ENCODE peak calls at places on chromosome 7, in nine cellular contexts. R, K, W, G, M, S, P, E and N are unnamed samples.

GRCh38 chr7:63045575-63045974 is 953.1 kb upstream of the ZNF722 start:
- DNase-seq in M (no peak), S (no peak), G (no peak), W (no peak), K (no peak), R (no peak), E (no peak), P (no peak), N (no peak)

GRCh38 chr7:887488-887820 is 11.1 kb downstream of the GET4 start:
- DNase-seq in W (no peak), R (no peak), S (no peak), G (no peak), M (peak; percentile 40), P (no peak), K (peak; percentile 11), E (no peak), N (no peak)

GRCh38 chr7:87398441-87398840 is 53.0 kb downstream of the CROT start:
- DNase-seq in M (no peak), G (no peak), P (no peak), W (peak; percentile 90), R (peak; percentile 38), S (no peak), E (peak; percentile 79), K (no peak), N (no peak)

GRCh38 chr7:156753630-156754029 is 113.1 kb downstream of the RNF32 start:
- DNase-seq in K (no peak), S (no peak), E (no peak), M (no peak), W (no peak), R (no peak), P (no peak), G (no peak), N (no peak)

GRCh38 chr7:120742370-120742769 is 115.6 kb downstream of the TSPAN12 start:
- DNase-seq in P (no peak), W (no peak), G (no peak), M (no peak), S (no peak), R (no peak), E (no peak), K (no peak), N (no peak)

GRCh38 chr7:87220734-87221215 is 1.2 kb upstream of the TMEM243 start:
- DNase-seq in P (no peak), E (no peak), G (no peak), M (no peak), S (no peak), K (no peak), R (peak; percentile 25), W (no peak), N (no peak)

GRCh38 chr7:100034871-100035510 is 14.6 kb upstream of the ZSCAN21 start:
- DNase-seq in P (no peak), M (no peak), K (no peak), S (no peak), R (peak; percentile 85), E (peak; percentile 98), W (no peak), G (no peak), N (peak; percentile 94)

GRCh38 chr7:74575083-74575803 is 82.3 kb upstream of the GTF2I start:
- DNase-seq in S (no peak), E (peak; percentile 34), R (peak; percentile 36), G (no peak), W (peak; percentile 87), P (no peak), M (no peak), K (no peak), N (peak; percentile 68)

GRCh38 chr7:117495313-117495712 is 15.5 kb downstream of the CFTR start:
- DNase-seq in E (no peak), P (no peak), R (no peak), K (no peak), G (no peak), S (no peak), M (no peak), W (no peak), N (no peak)

GRCh38 chr7:120833551-120833950 is 24.4 kb downstream of the TSPAN12 start:
- DNase-seq in G (no peak), E (no peak), W (no peak), K (no peak), R (no peak), M (no peak), S (no peak), P (no peak), N (no peak)

GRCh38 chr7:100974021-100974420 is 4.7 kb downstream of the MUC12 start:
- DNase-seq in K (no peak), G (no peak), M (no peak), E (no peak), R (no peak), S (no peak), W (no peak), P (no peak), N (peak; percentile 30)

GRCh38 chr7:158257516-158258410 is 329.9 kb downstream of the PTPRN2 start:
- DNase-seq in P (peak; percentile 40), M (peak; percentile 38), E (no peak), W (no peak), G (no peak), R (no peak), S (no peak), K (no peak), N (peak; percentile 68)

GRCh38 chr7:112286294-112287086 is 80.0 kb downstream of the ZNF277 start:
- DNase-seq in P (no peak), W (no peak), S (no peak), M (no peak), K (no peak), G (no peak), E (no peak), R (peak; percentile 8), N (no peak)

GRCh38 chr7:92635538-92635937 is 45.3 kb upstream of the FAM133B start:
- DNase-seq in K (no peak), P (no peak), M (no peak), S (no peak), E (no peak), W (no peak), G (no peak), R (no peak), N (no peak)

GRCh38 chr7:100585511-100586265 is at the start of gene LRCH4:
- DNase-seq in G (no peak), W (peak; percentile 67), M (no peak), E (no peak), R (no peak), S (no peak), K (peak; percentile 65), P (peak; percentile 56), N (peak; percentile 100)

GRCh38 chr7:158816995-158817394 is 12.3 kb downstream of the ESYT2 start:
- DNase-seq in R (no peak), E (no peak), M (no peak), G (no peak), S (no peak), W (peak; percentile 88), P (no peak), K (no peak), N (no peak)

GRCh38 chr7:142438235-142438922 is 180.5 kb upstream of the PRSS58 start:
- DNase-seq in W (no peak), M (no peak), E (peak; percentile 64), R (peak; percentile 63), P (no peak), G (peak; percentile 52), S (no peak), K (no peak), N (no peak)
- TF ChIP-seq CTCF in W (peak; percentile 78), M (peak; percentile 44), E (peak; percentile 84), R (peak; percentile 81), P (peak; percentile 36), G (peak; percentile 91), S (no peak), K (peak; percentile 13), N (peak; percentile 87)

GRCh38 chr7:155221547-155221946 is 76.1 kb upstream of the INSIG1 start:
- DNase-seq in M (no peak), R (no peak), P (no peak), K (no peak), W (no peak), E (no peak), G (no peak), S (no peak), N (peak; percentile 56)

GRCh38 chr7:155222046-155222445 is 75.6 kb upstream of the INSIG1 start:
- DNase-seq in E (no peak), R (no peak), K (no peak), S (no peak), P (no peak), W (no peak), M (no peak), G (no peak), N (peak; percentile 73)

GRCh38 chr7:155219947-155220769 is 77.5 kb upstream of the INSIG1 start:
- DNase-seq in P (peak; percentile 45), K (no peak), R (no peak), G (no peak), E (no peak), W (no peak), S (no peak), M (no peak), N (peak; percentile 87)

GRCh38 chr7:155222578-155222977 is 75.1 kb upstream of the INSIG1 start:
- DNase-seq in S (no peak), W (no peak), M (no peak), R (no peak), K (no peak), P (no peak), E (no peak), G (no peak), N (peak; percentile 68)

GRCh38 chr7:155220881-155221280 is 76.8 kb upstream of the INSIG1 start:
- DNase-seq in P (peak; percentile 34), E (no peak), W (no peak), G (no peak), S (no peak), M (no peak), R (no peak), K (no peak), N (peak; percentile 19)
- H3K4me1 ChIP-seq in P (no peaks in the 10 kb centered on the region), E (peaks cover 3% of the 10 kb centered on the region), W (no peaks in the 10 kb centered on the region), G (no peaks in the 10 kb centered on the region), S (no peaks in the 10 kb centered on the region), M (no peaks in the 10 kb centered on the region), R (peaks cover 9% of the 10 kb centered on the region), K (no peaks in the 10 kb centered on the region), N (peaks cover 18% of the 10 kb centered on the region)

DNA sequence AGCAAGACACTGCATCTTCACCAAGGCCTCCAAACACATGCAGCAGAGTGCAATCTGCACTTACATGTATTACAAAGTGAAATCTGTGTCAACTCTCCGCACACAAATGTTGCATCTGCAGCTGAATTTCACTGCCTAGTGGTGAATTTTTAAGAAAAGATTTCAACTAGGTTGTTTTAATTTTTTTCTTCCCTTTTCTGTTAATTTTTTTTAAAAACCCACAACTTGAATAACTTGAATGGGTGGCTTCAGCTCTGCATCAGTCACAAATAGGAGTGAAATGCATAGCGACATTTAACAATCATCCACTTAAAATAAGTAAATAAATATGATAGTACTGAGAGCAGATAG is 5.9 kb downstream of the HOXA13 start:
- DNase-seq in M (no peak), P (no peak), K (no peak), G (no peak), R (no peak), S (no peak), E (no peak), W (no peak), N (no peak)
- H3K27me3 ChIP-seq in M (peaks cover 25% of the 10 kb centered on the region), P (peaks cover 29% of the 10 kb centered on the region), K (peaks cover 100% of the 10 kb centered on the region), G (peaks cover 12% of the 10 kb centered on the region), R (peaks cover 100% of the 10 kb centered on the region), S (peaks cover 33% of the 10 kb centered on the region), E (peaks cover 88% of the 10 kb centered on the region), W (peaks cover 9% of the 10 kb centered on the region), N (peaks cover 12% of the 10 kb centered on the region)

GRCh38 chr7:75842836-75843446 is 29.3 kb upstream of the CCL24 start:
- DNase-seq in W (peak; percentile 92), G (no peak), S (no peak), M (no peak), R (peak; percentile 96), P (no peak), K (no peak), E (peak; percentile 93), N (peak; percentile 78)
- TF ChIP-seq CTCF in W (no peak), G (no peak), S (no peak), M (no peak), R (no peak), P (no peak), K (no peak), E (no peak), N (no peak)